ENCODE peak calls at places on chromosomes 2 and 18, in seven cellular contexts. W, D, K, X, M, L and Y are unnamed samples.

GRCh38 chr2:85178980-85179411 is 45.8 kb downstream of the TCF7L1 start:
- DNase-seq in L (no peak), D (no peak), X (no peak), M (no peak), W (no peak), K (no peak), Y (no peak)

GRCh38 chr2:10923007-10923372 is 11.3 kb downstream of the KCNF1 start:
- DNase-seq in M (no peak), K (no peak), X (no peak), L (no peak), W (no peak), D (peak), Y (no peak)

GRCh38 chr18:23300211-23300887 is 152.7 kb upstream of the RIOK3 start:
- DNase-seq in X (no peak), L (no peak), M (no peak), K (no peak), W (no peak), D (no peak), Y (peak)

GRCh38 chr2:130759906-130760753 is 4.8 kb downstream of the AMER3 start:
- DNase-seq in X (peak), L (peak), W (peak), K (no peak), M (no peak), D (no peak), Y (no peak)

GRCh38 chr2:10332402-10333246 is 29.9 kb downstream of the HPCAL1 start:
- DNase-seq in X (no peak), M (peak), L (peak), D (no peak), K (no peak), W (no peak), Y (no peak)

GRCh38 chr18:62458346-62458745 is 64.5 kb upstream of the ZCCHC2 start:
- DNase-seq in K (no peak), X (no peak), W (no peak), M (no peak), D (no peak), L (no peak), Y (no peak)

GRCh38 chr2:129806985-129807384 is 172.5 kb upstream of the RAB6C start:
- DNase-seq in M (no peak), W (no peak), D (no peak), X (no peak), L (peak), K (no peak), Y (no peak)

GRCh38 chr18:37019157-37019571 is 190.2 kb downstream of the KIAA1328 start:
- DNase-seq in X (peak), D (peak), W (peak), K (no peak), L (no peak), M (peak), Y (peak)

DNA sequence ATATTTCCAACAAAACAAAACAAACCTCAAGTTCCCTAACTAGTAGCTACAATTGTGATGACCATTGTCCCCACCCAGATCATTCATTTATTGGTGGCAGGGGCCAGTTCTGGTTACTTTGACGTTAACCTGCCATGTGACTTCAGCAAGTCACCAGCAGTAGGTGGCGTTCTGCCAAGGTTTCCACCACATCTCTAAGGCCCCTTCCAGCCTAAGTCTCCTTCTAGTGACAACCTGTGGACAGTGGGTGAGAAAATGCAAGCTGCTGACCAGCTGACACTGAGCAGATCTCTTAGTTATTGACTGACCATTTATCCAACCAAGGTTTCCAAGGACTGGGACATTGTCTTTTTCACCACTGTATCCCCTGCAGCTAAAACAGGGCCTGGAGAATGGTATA is 98.4 kb downstream of the GPR39 start:
- DNase-seq in K (no peak), D (no peak), L (no peak), X (no peak), W (no peak), M (no peak), Y (no peak)
- TF ChIP-seq CTCF in K (no peak), D (no peak), L (no peak), X (no peak), W (no peak), M (no peak), Y (no peak)

GRCh38 chr2:170235860-170236638 is 58.1 kb downstream of the MYO3B start:
- DNase-seq in K (no peak), D (no peak), L (no peak), X (peak), M (peak), W (peak), Y (peak)

GRCh38 chr2:170240629-170241028 is 62.7 kb downstream of the MYO3B start:
- DNase-seq in W (no peak), L (no peak), K (no peak), X (no peak), M (no peak), D (no peak), Y (no peak)

GRCh38 chr2:170238776-170239175 is 60.8 kb downstream of the MYO3B start:
- DNase-seq in K (no peak), L (no peak), X (no peak), M (no peak), D (no peak), W (no peak), Y (no peak)

GRCh38 chr2:170236639-170237037 is 58.7 kb downstream of the MYO3B start:
- DNase-seq in D (no peak), W (no peak), X (no peak), K (no peak), L (no peak), M (no peak), Y (no peak)

DNA sequence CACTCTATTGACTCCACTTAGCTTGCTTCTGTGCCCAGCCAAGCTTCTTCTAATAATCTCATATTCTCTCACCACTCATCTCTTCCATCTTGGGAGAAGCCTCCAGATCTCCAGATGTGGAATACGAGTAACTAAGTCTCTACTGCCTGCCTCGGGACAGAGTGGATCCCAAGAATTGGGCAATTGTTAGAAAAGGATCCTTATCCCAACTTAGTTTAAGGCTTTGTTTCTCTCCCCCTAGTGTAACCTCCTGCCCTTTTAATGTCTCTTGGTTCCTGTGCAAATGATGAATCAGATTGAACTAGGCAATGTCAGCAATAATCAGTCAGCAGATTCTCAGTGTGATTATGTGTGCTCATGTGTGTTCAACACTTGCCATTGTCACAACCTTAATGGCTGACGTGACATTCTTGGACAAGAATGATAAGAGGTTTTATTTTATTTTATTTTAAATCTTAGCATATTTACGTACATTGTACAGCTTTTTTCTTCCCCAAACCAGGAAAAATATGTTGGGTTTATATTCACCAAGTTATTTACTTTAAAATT is 59.7 kb downstream of the MYO3B start:
- DNase-seq in K (no peak), D (no peak), L (no peak), W (no peak), X (no peak), M (no peak), Y (no peak)
- H3K4me3 ChIP-seq in K (no peak), D (no peak), L (no peak), W (no peak), X (no peak), M (no peak), Y (no peak)

GRCh38 chr2:101442667-101443061 is 32.2 kb downstream of the RFX8 start:
- DNase-seq in M (peak), D (no peak), K (no peak), L (no peak), W (no peak), X (peak), Y (peak)
- TF ChIP-seq CTCF in M (peak), D (no peak), K (peak), L (no peak), W (no peak), X (peak), Y (peak)

GRCh38 chr2:240455227-240455718 is 19.8 kb downstream of the GPC1 start:
- DNase-seq in X (no peak), W (no peak), K (no peak), D (no peak), L (peak), M (no peak), Y (no peak)

GRCh38 chr2:240455719-240456606 is 20.5 kb downstream of the GPC1 start:
- DNase-seq in K (no peak), X (no peak), M (no peak), W (no peak), L (peak), D (no peak), Y (no peak)

GRCh38 chr2:240453461-240454030 is 18.1 kb downstream of the GPC1 start:
- DNase-seq in L (peak), K (no peak), D (no peak), X (no peak), W (no peak), M (no peak), Y (no peak)

GRCh38 chr2:240452471-240453256 is 17.2 kb downstream of the GPC1 start:
- DNase-seq in K (no peak), X (peak), M (no peak), D (peak), W (peak), L (peak), Y (peak)

DNA sequence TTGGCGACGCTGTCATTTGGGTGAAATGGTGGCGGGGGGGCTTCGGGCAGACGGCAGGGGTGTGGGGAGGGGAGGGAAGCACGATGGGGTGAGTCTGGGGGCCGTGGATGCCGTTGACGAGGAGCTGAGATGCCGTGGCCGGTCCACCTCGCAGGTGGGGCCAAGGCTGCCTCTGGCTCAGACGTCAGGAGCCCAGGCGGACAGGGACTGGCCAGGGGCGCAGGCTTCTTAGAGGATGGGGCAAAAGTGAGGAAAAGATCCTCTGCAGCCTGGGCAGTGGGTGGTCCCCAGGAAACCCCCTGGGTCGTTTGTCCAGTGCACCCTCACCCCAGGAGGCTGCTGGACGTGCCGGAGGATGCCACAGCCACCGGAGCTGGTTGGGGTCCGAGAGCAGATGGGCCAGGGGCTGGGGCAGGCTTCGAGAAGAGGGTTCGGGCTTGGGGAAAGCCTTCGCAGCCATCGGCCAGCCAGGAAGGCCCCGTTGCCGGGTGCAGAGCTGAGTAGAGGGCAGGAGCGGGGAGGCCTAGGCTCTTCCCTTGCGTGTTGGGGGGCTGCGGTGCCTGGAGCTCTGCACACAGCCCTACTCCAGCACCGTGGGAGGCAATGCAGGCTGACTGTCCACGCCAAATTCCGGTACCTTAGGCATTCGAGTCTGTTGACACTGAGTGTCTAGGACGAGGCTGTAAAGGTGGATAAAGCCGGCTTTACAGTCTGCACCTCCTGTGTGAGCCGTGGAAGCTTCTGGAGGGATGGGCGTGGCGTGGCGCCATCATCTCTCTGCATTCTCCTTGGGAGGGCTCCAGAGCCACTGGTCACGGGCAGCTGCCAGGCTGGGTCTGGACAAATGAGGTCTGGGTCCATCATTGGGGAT is 18.8 kb downstream of the GPC1 start:
- DNase-seq in K (no peak), X (no peak), D (no peak), L (peak), M (no peak), W (no peak), Y (no peak)
- H3K4me3 ChIP-seq in K (peak), X (no peak), D (no peak), L (no peak), M (no peak), W (no peak), Y (no peak)

GRCh38 chr2:151611351-151611750 is 122.9 kb downstream of the NEB start:
- DNase-seq in W (no peak), X (no peak), D (no peak), L (no peak), K (no peak), M (no peak), Y (no peak)

GRCh38 chr2:151614606-151615306 is 119.5 kb downstream of the NEB start:
- DNase-seq in M (no peak), D (no peak), X (no peak), W (no peak), K (no peak), L (no peak), Y (no peak)

GRCh38 chr2:151614159-151614558 is 120.1 kb downstream of the NEB start:
- DNase-seq in K (no peak), L (no peak), X (no peak), W (no peak), M (no peak), D (no peak), Y (no peak)

GRCh38 chr2:151619337-151619989 is 114.8 kb downstream of the NEB start:
- DNase-seq in K (no peak), W (peak), X (peak), D (no peak), L (no peak), M (peak), Y (no peak)

DNA sequence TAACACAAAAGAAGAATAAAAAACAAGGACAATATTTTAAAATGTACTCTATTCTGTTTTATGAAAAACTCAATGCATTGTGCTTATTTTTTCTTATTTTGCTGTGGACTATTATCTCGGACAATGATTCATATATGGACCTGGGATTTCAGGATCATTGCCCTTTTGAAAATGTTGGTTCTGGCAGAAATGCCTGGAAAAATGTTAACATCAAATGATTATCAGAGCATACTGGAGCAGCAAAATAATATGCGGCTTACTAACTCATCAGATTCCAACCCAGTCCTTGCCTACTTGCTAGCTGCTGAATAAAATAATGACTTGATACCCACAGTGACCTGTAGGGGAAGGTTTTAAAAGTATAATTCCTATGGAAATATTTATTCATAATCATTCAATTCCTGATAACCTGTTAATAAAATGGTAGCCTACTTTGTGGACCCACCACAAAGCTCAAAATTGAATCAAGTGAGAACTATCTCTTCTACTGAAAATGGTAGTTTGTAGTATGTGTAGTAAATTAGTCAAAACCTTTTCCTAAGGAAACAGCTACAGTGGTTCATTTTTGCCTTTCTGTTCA is 117.4 kb downstream of the NEB start:
- DNase-seq in D (no peak), M (no peak), W (no peak), L (no peak), K (no peak), X (no peak), Y (no peak)
- TF ChIP-seq CTCF in D (no peak), M (peak), W (peak), L (no peak), K (no peak), X (no peak), Y (no peak)

DNA sequence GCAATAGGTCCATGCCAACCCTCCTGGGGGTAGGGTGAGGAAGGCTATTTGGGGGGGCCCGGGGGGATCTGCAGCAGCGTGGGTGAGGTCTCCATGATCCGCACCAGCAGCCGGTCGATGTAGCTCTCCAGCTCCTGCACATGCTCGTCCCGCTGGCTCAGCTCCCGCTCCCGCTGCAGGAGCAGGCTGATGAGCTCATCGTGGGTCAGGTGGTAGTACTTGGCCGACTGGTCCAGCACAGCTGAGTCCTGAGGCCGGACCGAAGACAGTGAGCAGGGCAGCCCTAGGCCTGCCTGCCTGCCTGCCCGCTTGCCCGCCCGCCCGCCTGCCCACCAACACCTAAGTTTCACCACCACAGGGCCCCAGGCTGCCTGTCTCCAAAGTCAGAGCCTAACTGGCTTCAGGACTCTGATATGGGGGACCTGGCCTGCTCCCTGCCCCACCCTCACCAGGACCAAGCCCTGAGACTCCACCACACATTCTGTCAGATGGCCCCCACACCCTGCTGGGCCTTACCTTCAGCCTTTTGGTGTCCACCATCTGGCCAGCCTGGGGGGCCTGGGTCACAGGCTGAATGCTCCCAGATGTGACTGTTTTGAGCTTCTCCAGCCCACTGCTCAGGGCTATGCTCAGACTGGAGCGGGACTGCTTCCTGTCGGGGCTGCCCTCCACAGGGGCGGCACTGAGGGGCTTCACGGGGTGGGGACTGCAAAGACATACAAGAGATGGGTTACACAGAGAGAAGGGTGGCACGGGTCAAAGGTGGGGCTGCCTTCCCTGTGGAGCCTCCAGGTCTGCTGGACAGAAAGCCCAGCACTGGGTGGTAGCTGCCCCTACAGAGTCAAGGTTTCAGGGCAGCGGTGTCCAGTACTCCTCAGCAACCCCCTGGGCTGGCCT is 4.2 kb upstream of the SFXN5 start:
- DNase-seq in K (no peak), M (no peak), D (peak), L (no peak), X (no peak), W (peak), Y (no peak)
- H3K4me3 ChIP-seq in K (no peak), M (no peak), D (no peak), L (no peak), X (no peak), W (no peak), Y (no peak)

DNA sequence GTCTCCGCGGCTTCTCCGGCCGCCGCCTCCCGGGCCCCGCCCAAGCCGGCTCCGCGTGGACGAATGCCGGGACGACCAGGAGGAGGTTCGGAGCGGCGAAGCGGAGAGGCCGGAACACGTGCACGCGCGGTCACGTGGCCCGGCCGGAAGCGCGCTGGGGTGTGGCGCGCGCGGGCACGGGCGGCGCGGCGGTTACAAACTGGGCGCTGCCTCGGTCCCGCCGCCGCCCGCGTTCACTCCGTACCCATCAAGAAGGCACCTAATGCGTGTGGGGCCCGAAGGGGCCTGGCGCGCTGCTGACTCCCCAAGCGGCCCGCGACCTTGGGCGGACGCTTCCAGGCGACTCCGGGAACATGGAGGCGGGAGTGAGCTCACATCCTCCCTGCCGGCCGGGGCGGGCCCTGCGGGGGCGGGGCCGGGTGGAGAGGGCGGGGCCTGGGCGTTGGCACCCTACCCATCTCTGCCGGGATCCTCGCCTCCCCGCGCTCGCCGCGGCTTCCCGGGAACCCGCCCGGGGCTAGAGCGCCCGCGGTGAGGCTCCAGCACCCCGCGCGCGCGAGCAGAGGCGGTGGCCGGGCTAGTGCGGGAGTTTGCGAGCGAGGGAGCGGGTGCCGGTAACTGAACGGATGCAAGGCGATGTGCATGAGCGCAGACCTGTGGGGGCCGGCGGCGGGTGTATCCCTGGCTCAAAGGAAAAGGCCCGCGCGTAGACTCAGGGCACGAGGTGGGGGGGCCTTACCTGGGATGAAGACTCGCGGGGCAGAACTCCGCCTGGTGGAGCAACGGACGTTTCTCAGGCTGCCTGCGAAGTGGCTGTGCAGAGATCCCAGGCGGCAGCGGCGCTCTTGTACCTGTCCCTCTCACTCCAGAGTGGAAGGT is at the start of gene TMEM185B:
- DNase-seq in W (peak), D (peak), L (peak), X (peak), K (peak), M (peak), Y (peak)
- TF ChIP-seq CTCF in W (peak), D (no peak), L (no peak), X (peak), K (peak), M (peak), Y (peak)